ENCODE peak calls at places on chromosomes 13 and 19, in four cellular contexts. G is T follicular helper cell; U is activated CD4-positive, alpha-beta T cell treated with anti-CD3 and anti-CD28 coated beads, Interleukin-2, amount 50 U/mL, for 24 hours; X is T-helper 1 cell. R is an unnamed sample.
A peak's percentile ranks its signal among the peaks of the same experiment; 100 is the strongest.

GRCh38 chr13:41137951-41138350 is 5.3 kb upstream of the KBTBD6 start:
- DNase-seq in G (no peak), U (no peak), X (no peak), R (no peak)

GRCh38 chr19:3457531-3458228 is 22.6 kb downstream of the SMIM24 start:
- DNase-seq in G (no peak), U (no peak), X (no peak), R (peak; percentile 33)

GRCh38 chr19:34639491-34640085 is 37.4 kb downstream of the SCGB2B2 start:
- DNase-seq in G (peak; percentile 45), U (peak; percentile 15), X (peak; percentile 52), R (no peak)

GRCh38 chr13:51146667-51147066 is 35.6 kb upstream of the C13orf42 start:
- DNase-seq in G (no peak), U (no peak), X (no peak), R (no peak)

GRCh38 chr19:1206733-1207301 is 1.2 kb downstream of the STK11 start:
- DNase-seq in G (no peak), U (no peak), X (no peak), R (no peak)

GRCh38 chr19:40982594-40983101 is 8.4 kb upstream of the CYP2B6 start:
- DNase-seq in G (no peak), U (no peak), X (no peak), R (no peak)

GRCh38 chr19:15107056-15108010 is at the start of gene SYDE1:
- DNase-seq in G (no peak), U (no peak), X (no peak), R (peak; percentile 56)

GRCh38 chr13:97242755-97243497 is 20.8 kb downstream of the MBNL2 start:
- DNase-seq in G (no peak), U (no peak), X (no peak), R (no peak)

GRCh38 chr13:101416181-101417042 is at the start of gene NALCN:
- DNase-seq in G (no peak), U (no peak), X (no peak), R (peak; percentile 22)

GRCh38 chr19:34666200-34666957 is 10.6 kb downstream of the SCGB2B2 start:
- DNase-seq in G (no peak), U (no peak), X (no peak), R (no peak)

GRCh38 chr19:14492756-14493337 is 3.1 kb downstream of the GIPC1 start:
- DNase-seq in G (no peak), U (no peak), X (no peak), R (no peak)

GRCh38 chr13:32048816-32049215 is 17.2 kb downstream of the FRY start:
- DNase-seq in G (no peak), U (no peak), X (no peak), R (no peak)

GRCh38 chr13:110680852-110681251 is 25.1 kb downstream of the CARS2 start:
- DNase-seq in G (no peak), U (no peak), X (no peak), R (no peak)

GRCh38 chr19:10808937-10809655 is 26.9 kb downstream of the TMED1 start:
- DNase-seq in G (no peak), U (no peak), X (no peak), R (no peak)

GRCh38 chr13:42553098-42554046 is 20.6 kb upstream of the TNFSF11 start:
- DNase-seq in G (no peak), U (no peak), X (no peak), R (no peak)

GRCh38 chr13:22061371-22061805 is 390.5 kb downstream of the FGF9 start:
- DNase-seq in G (peak; percentile 44), U (peak; percentile 46), X (peak; percentile 26), R (no peak)

GRCh38 chr13:65460136-65460535 is 1770.0 kb downstream of the PCDH9 start:
- DNase-seq in G (no peak), U (no peak), X (no peak), R (no peak)

GRCh38 chr13:108409735-108410134 is 140.2 kb downstream of the TNFSF13B start:
- DNase-seq in G (no peak), U (no peak), X (no peak), R (no peak)